ENCODE peak calls at places on chromosomes 1 and 21, in six cellular contexts. J is HCT116, U is suprapubic skin, L is GM12892, S is stomach, W is endothelial cell of umbilical vein. P is an unnamed sample.

GRCh38 chr1:17195731-17196130 is 9.2 kb upstream of the PADI1 start:
- DNase-seq in J (no peak), U (peak; percentile 48), L (no peak), S (no peak), W (no peak), P (no peak)

GRCh38 chr1:202589190-202589680 is 121.0 kb downstream of the SYT2 start:
- DNase-seq in J (peak; percentile 92), U (peak; percentile 91), L (no peak), S (peak; percentile 46), W (peak; percentile 91), P (no peak)

GRCh38 chr21:27817061-27817460 is 850.2 kb upstream of the ADAMTS5 start:
- DNase-seq in J (no peak), U (no peak), L (no peak), S (no peak), W (no peak), P (no peak)

GRCh38 chr1:50420689-50421365 is 2.4 kb downstream of the DMRTA2 start:
- DNase-seq in J (no peak), U (no peak), L (no peak), S (no peak), W (no peak), P (no peak)

GRCh38 chr1:100860397-100860991 is 34.1 kb downstream of the EXTL2 start:
- DNase-seq in J (no peak), U (no peak), L (no peak), S (no peak), W (peak; percentile 85), P (no peak)

GRCh38 chr1:93976711-93977328 is 67.6 kb upstream of the GCLM start:
- DNase-seq in J (no peak), U (no peak), L (no peak), S (no peak), W (no peak), P (no peak)

GRCh38 chr1:161962094-161962887 is 61.4 kb downstream of the OLFML2B start:
- DNase-seq in J (peak; percentile 7), U (no peak), L (no peak), S (no peak), W (peak; percentile 96), P (no peak)

GRCh38 chr1:167121375-167122120 is 27.7 kb downstream of the STYXL2 start:
- DNase-seq in J (peak; percentile 18), U (no peak), L (no peak), S (peak; percentile 83), W (peak; percentile 6), P (no peak)

GRCh38 chr1:33985166-33985565 is 121.3 kb downstream of the HMGB4 start:
- DNase-seq in J (no peak), U (no peak), L (no peak), S (no peak), W (no peak), P (no peak)

GRCh38 chr1:197614916-197615692 is 160.2 kb downstream of the DENND1B start:
- DNase-seq in J (peak; percentile 35), U (no peak), L (no peak), S (peak; percentile 25), W (peak; percentile 55), P (no peak)

GRCh38 chr1:84078108-84078823 is 65.8 kb upstream of the PRKACB start:
- DNase-seq in J (no peak), U (peak; percentile 70), L (no peak), S (no peak), W (peak; percentile 35), P (no peak)

GRCh38 chr1:175188936-175189335 is 3.6 kb downstream of the KIAA0040 start:
- DNase-seq in J (no peak), U (no peak), L (no peak), S (no peak), W (no peak), P (no peak)

GRCh38 chr1:2316451-2316940 is 74.9 kb downstream of the MORN1 start:
- DNase-seq in J (no peak), U (no peak), L (no peak), S (no peak), W (no peak), P (no peak)

GRCh38 chr1:170149241-170149640 is 3.5 kb downstream of the NTMT2 start:
- DNase-seq in J (no peak), U (no peak), L (no peak), S (no peak), W (no peak), P (no peak)

GRCh38 chr21:42684109-42684916 is 30.9 kb downstream of the PDE9A start:
- DNase-seq in J (no peak), U (no peak), L (no peak), S (no peak), W (no peak), P (no peak)

GRCh38 chr1:160048335-160048734 is 16.5 kb upstream of the PIGM start:
- DNase-seq in J (no peak), U (no peak), L (no peak), S (no peak), W (no peak), P (no peak)

GRCh38 chr1:218498061-218498938 is 153.2 kb downstream of the TGFB2 start:
- DNase-seq in J (no peak), U (no peak), L (no peak), S (no peak), W (peak; percentile 55), P (no peak)

GRCh38 chr1:182351790-182352364 is 39.7 kb downstream of the GLUL start:
- DNase-seq in J (no peak), U (peak; percentile 6), L (no peak), S (no peak), W (no peak), P (no peak)
- TF ChIP-seq POLR2AphosphoS5 in J (no peak), U (no peak), L (no peak), S (peak; percentile 45), W (no peak), P (no peak)

GRCh38 chr1:27098447-27099153 is 56.3 kb downstream of the SLC9A1 start:
- DNase-seq in J (no peak), U (no peak), L (no peak), S (no peak), W (no peak), P (no peak)

GRCh38 chr1:27099154-27099903 is 55.6 kb downstream of the SLC9A1 start:
- DNase-seq in J (no peak), U (no peak), L (no peak), S (peak; percentile 48), W (no peak), P (no peak)

GRCh38 chr1:27101696-27102095 is 53.2 kb downstream of the SLC9A1 start:
- DNase-seq in J (no peak), U (no peak), L (no peak), S (no peak), W (no peak), P (no peak)

GRCh38 chr1:27100797-27101491 is 54.0 kb downstream of the SLC9A1 start:
- DNase-seq in J (no peak), U (no peak), L (no peak), S (no peak), W (no peak), P (no peak)

DNA sequence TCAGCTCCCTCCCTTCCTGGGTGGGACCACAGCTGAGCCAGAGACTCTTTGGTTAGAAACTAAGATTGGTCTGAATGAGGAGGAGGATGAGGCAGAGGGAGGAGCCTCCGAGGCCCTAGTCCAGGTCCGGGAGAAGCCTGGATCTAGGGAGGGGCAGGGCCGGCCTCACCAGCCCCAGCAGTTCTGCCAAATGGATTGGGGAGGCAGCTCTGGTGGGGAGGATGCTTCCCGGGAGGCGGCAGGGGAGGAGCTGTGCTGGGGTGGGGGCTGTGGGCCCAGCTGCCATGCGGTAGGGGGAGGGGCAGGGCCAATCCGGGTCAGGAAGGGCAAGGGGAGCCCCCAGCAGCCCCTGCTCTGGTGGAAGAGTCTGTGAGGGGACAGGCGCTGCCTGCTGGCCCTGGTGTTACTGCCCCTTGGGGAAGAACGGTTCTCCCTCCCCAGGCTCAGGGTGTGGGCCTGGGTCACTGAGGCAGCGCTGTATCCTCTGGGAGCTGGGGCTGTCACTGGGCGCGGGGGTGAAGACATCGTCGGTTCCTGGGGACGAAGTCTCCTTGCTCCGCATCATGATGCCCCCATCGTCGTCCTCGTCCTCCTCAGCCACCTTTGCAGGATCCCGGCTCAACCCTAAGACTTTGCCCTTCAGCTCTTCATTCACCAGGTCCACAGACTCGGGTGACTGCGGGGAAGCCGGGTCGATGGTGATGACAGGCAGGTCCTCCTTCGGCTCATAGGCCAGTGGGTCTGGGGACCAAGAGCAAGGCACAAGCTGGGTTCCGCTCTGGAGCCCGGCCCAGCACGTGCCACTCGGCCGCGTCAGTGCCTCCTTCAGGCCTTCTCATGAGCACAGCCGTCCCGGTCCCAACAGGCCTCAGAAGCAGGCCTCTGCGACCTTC is 54.8 kb downstream of the SLC9A1 start:
- DNase-seq in J (no peak), U (no peak), L (no peak), S (no peak), W (no peak), P (no peak)
- TF ChIP-seq POLR2A in J (no peak), U (no peak), L (no peak), S (no peak), W (no peak), P (no peak)

GRCh38 chr1:192905049-192905448 is 96.2 kb downstream of the RGS2 start:
- DNase-seq in J (no peak), U (no peak), L (no peak), S (no peak), W (no peak), P (no peak)

GRCh38 chr1:192903142-192903541 is 94.3 kb downstream of the RGS2 start:
- DNase-seq in J (no peak), U (no peak), L (no peak), S (no peak), W (no peak), P (no peak)

GRCh38 chr1:192901500-192901899 is 92.7 kb downstream of the RGS2 start:
- DNase-seq in J (no peak), U (no peak), L (no peak), S (no peak), W (no peak), P (no peak)

GRCh38 chr1:192906334-192906733 is 97.5 kb downstream of the RGS2 start:
- DNase-seq in J (no peak), U (no peak), L (no peak), S (no peak), W (no peak), P (no peak)

DNA sequence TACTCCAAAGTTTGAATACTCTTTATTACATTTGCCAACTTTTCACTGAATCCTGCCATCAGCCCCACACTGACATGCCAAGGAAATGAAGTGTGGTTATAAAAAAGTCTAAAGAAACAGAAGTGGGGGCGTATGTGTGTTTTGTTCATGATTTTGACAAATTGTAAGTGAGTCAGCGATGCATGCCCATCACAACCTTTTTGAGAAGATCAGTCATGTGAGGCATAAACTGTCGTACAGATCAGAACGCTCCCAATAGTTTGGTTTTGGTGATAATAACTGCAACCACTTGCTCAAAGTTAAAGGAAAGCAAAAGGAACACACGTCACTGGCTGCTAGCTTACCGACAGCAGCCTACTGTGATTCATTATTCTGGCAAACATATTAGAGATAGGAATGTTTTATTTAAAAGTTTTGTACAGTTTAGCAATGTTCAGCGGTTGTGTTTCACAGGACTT is 95.6 kb downstream of the RGS2 start:
- DNase-seq in J (no peak), U (no peak), L (no peak), S (no peak), W (peak; percentile 38), P (no peak)
- TF ChIP-seq POLR2AphosphoS5 in J (no peak), U (no peak), L (no peak), S (no peak), W (no peak), P (no peak)

GRCh38 chr1:36150296-36151132 is 1.2 kb upstream of the TRAPPC3 start:
- DNase-seq in J (peak; percentile 85), U (peak; percentile 97), L (peak; percentile 63), S (peak; percentile 94), W (peak; percentile 94), P (peak; percentile 96)
- TF ChIP-seq POLR2A in J (peak; percentile 47), U (no peak), L (peak; percentile 4), S (no peak), W (peak; percentile 80), P (peak; percentile 88)

P was measured in prostate gland.